ENCODE peak calls at places on chromosomes 6 and 20, in ten cellular contexts. One of them, this sample, is unnamed.

GRCh38 chr6:24924956-24925355 is 10.8 kb downstream of the RIPOR2 start:
- DNase-seq in choroid plexus epithelial cell: no peak
- DNase-seq in cardiac fibroblast: no peak
- DNase-seq in AG04449: no peak
- DNase-seq in BJ: no peak
- DNase-seq in endodermal cell: no peak
- DNase-seq in effector memory CD4-positive, alpha-beta T cell: no peak
- DNase-seq in lung: no peak
- DNase-seq in HepG2: no peak
- DNase-seq in tibial nerve: no peak
- DNase-seq in this sample: no peak

GRCh38 chr6:13026557-13026956 is 301.8 kb downstream of the TBC1D7 start:
- DNase-seq in HepG2: no peak
- DNase-seq in BJ: no peak
- DNase-seq in cardiac fibroblast: no peak
- DNase-seq in lung: no peak
- DNase-seq in choroid plexus epithelial cell: no peak
- DNase-seq in tibial nerve: no peak
- DNase-seq in AG04449: no peak
- DNase-seq in effector memory CD4-positive, alpha-beta T cell: no peak
- DNase-seq in endodermal cell: no peak
- DNase-seq in this sample: no peak

GRCh38 chr6:57252975-57253374 is 30.9 kb upstream of the RAB23 start:
- DNase-seq in AG04449: no peak
- DNase-seq in HepG2: no peak
- DNase-seq in endodermal cell: no peak
- DNase-seq in BJ: no peak
- DNase-seq in lung: no peak
- DNase-seq in tibial nerve: no peak
- DNase-seq in effector memory CD4-positive, alpha-beta T cell: no peak
- DNase-seq in choroid plexus epithelial cell: peak; percentile 71
- DNase-seq in cardiac fibroblast: peak; percentile 43
- DNase-seq in this sample: no peak

GRCh38 chr6:40148882-40149573 is 214.8 kb upstream of the MOCS1 start:
- DNase-seq in AG04449: no peak
- DNase-seq in effector memory CD4-positive, alpha-beta T cell: no peak
- DNase-seq in choroid plexus epithelial cell: no peak
- DNase-seq in tibial nerve: no peak
- DNase-seq in endodermal cell: no peak
- DNase-seq in cardiac fibroblast: no peak
- DNase-seq in lung: no peak
- DNase-seq in HepG2: no peak
- DNase-seq in BJ: no peak
- DNase-seq in this sample: no peak

GRCh38 chr6:30998785-30999184 is 11.5 kb upstream of the MUC22 start:
- DNase-seq in cardiac fibroblast: no peak
- DNase-seq in HepG2: no peak
- DNase-seq in AG04449: no peak
- DNase-seq in lung: no peak
- DNase-seq in endodermal cell: no peak
- DNase-seq in effector memory CD4-positive, alpha-beta T cell: no peak
- DNase-seq in tibial nerve: no peak
- DNase-seq in choroid plexus epithelial cell: peak; percentile 28
- DNase-seq in BJ: no peak
- DNase-seq in this sample: no peak

GRCh38 chr6:113457156-113457555 is 400.0 kb upstream of the MARCKS start:
- DNase-seq in BJ: peak; percentile 86
- DNase-seq in effector memory CD4-positive, alpha-beta T cell: no peak
- DNase-seq in choroid plexus epithelial cell: peak; percentile 93
- DNase-seq in lung: no peak
- DNase-seq in cardiac fibroblast: peak; percentile 94
- DNase-seq in tibial nerve: no peak
- DNase-seq in endodermal cell: no peak
- DNase-seq in HepG2: no peak
- DNase-seq in AG04449: peak; percentile 93
- DNase-seq in this sample: peak; percentile 21

GRCh38 chr20:32359633-32360332 is 1.7 kb downstream of the ASXL1 start:
- DNase-seq in AG04449: no peak
- DNase-seq in tibial nerve: no peak
- DNase-seq in HepG2: no peak
- DNase-seq in cardiac fibroblast: peak; percentile 50
- DNase-seq in choroid plexus epithelial cell: peak; percentile 56
- DNase-seq in BJ: no peak
- DNase-seq in endodermal cell: no peak
- DNase-seq in lung: no peak
- DNase-seq in effector memory CD4-positive, alpha-beta T cell: no peak
- DNase-seq in this sample: no peak

GRCh38 chr6:41702089-41702745 is 33.2 kb downstream of the TFEB start:
- DNase-seq in BJ: no peak
- DNase-seq in lung: no peak
- DNase-seq in choroid plexus epithelial cell: no peak
- DNase-seq in HepG2: no peak
- DNase-seq in cardiac fibroblast: no peak
- DNase-seq in tibial nerve: no peak
- DNase-seq in endodermal cell: no peak
- DNase-seq in AG04449: no peak
- DNase-seq in effector memory CD4-positive, alpha-beta T cell: no peak
- DNase-seq in this sample: no peak

GRCh38 chr20:21609221-21609620 is 95.4 kb upstream of the NKX2-2 start:
- DNase-seq in HepG2: peak; percentile 10
- DNase-seq in endodermal cell: no peak
- DNase-seq in tibial nerve: no peak
- DNase-seq in effector memory CD4-positive, alpha-beta T cell: no peak
- DNase-seq in cardiac fibroblast: no peak
- DNase-seq in choroid plexus epithelial cell: no peak
- DNase-seq in AG04449: no peak
- DNase-seq in BJ: no peak
- DNase-seq in lung: no peak
- DNase-seq in this sample: no peak

GRCh38 chr6:161038229-161039003 is 46.8 kb downstream of the MAP3K4 start:
- DNase-seq in lung: no peak
- DNase-seq in HepG2: no peak
- DNase-seq in BJ: peak; percentile 94
- DNase-seq in choroid plexus epithelial cell: peak; percentile 86
- DNase-seq in effector memory CD4-positive, alpha-beta T cell: no peak
- DNase-seq in tibial nerve: no peak
- DNase-seq in endodermal cell: no peak
- DNase-seq in cardiac fibroblast: peak; percentile 70
- DNase-seq in AG04449: peak; percentile 86
- DNase-seq in this sample: no peak

GRCh38 chr20:41616228-41616627 is 1.9 kb downstream of the CHD6 start:
- DNase-seq in cardiac fibroblast: peak; percentile 42
- DNase-seq in lung: no peak
- DNase-seq in AG04449: no peak
- DNase-seq in BJ: no peak
- DNase-seq in effector memory CD4-positive, alpha-beta T cell: no peak
- DNase-seq in endodermal cell: no peak
- DNase-seq in HepG2: peak; percentile 62
- DNase-seq in choroid plexus epithelial cell: peak; percentile 40
- DNase-seq in tibial nerve: no peak
- DNase-seq in this sample: no peak
- H3K4me3 ChIP-seq in cardiac fibroblast: no peak overlapping the region
- H3K4me3 ChIP-seq in lung: no peak overlapping the region
- H3K4me3 ChIP-seq in AG04449: no peak overlapping the region
- H3K4me3 ChIP-seq in BJ: no peak overlapping the region
- H3K4me3 ChIP-seq in effector memory CD4-positive, alpha-beta T cell: no peak overlapping the region
- H3K4me3 ChIP-seq in endodermal cell: peak overlapping the region; percentile 97
- H3K4me3 ChIP-seq in HepG2: peak overlapping the region; percentile 99
- H3K4me3 ChIP-seq in choroid plexus epithelial cell: no peak overlapping the region
- H3K4me3 ChIP-seq in tibial nerve: no peak overlapping the region
- H3K4me3 ChIP-seq in this sample: no peak overlapping the region

GRCh38 chr6:87244380-87244779 is 78.0 kb upstream of the SMIM8 start:
- DNase-seq in AG04449: no peak
- DNase-seq in choroid plexus epithelial cell: peak; percentile 17
- DNase-seq in cardiac fibroblast: peak; percentile 11
- DNase-seq in lung: no peak
- DNase-seq in HepG2: no peak
- DNase-seq in BJ: no peak
- DNase-seq in effector memory CD4-positive, alpha-beta T cell: no peak
- DNase-seq in endodermal cell: no peak
- DNase-seq in tibial nerve: no peak
- DNase-seq in this sample: peak; percentile 20

GRCh38 chr6:87241304-87241703 is 81.1 kb upstream of the SMIM8 start:
- DNase-seq in cardiac fibroblast: no peak
- DNase-seq in choroid plexus epithelial cell: no peak
- DNase-seq in effector memory CD4-positive, alpha-beta T cell: no peak
- DNase-seq in endodermal cell: peak; percentile 53
- DNase-seq in BJ: no peak
- DNase-seq in lung: no peak
- DNase-seq in AG04449: no peak
- DNase-seq in HepG2: no peak
- DNase-seq in tibial nerve: no peak
- DNase-seq in this sample: no peak

GRCh38 chr6:87243812-87244211 is 78.6 kb upstream of the SMIM8 start:
- DNase-seq in HepG2: no peak
- DNase-seq in AG04449: no peak
- DNase-seq in lung: no peak
- DNase-seq in choroid plexus epithelial cell: no peak
- DNase-seq in cardiac fibroblast: no peak
- DNase-seq in endodermal cell: no peak
- DNase-seq in effector memory CD4-positive, alpha-beta T cell: no peak
- DNase-seq in BJ: no peak
- DNase-seq in tibial nerve: no peak
- DNase-seq in this sample: no peak
- H3K4me3 ChIP-seq in HepG2: no peak overlapping the region
- H3K4me3 ChIP-seq in AG04449: no peak overlapping the region
- H3K4me3 ChIP-seq in lung: no peak overlapping the region
- H3K4me3 ChIP-seq in choroid plexus epithelial cell: no peak overlapping the region
- H3K4me3 ChIP-seq in cardiac fibroblast: no peak overlapping the region
- H3K4me3 ChIP-seq in endodermal cell: no peak overlapping the region
- H3K4me3 ChIP-seq in effector memory CD4-positive, alpha-beta T cell: no peak overlapping the region
- H3K4me3 ChIP-seq in BJ: no peak overlapping the region
- H3K4me3 ChIP-seq in tibial nerve: no peak overlapping the region
- H3K4me3 ChIP-seq in this sample: no peak overlapping the region

GRCh38 chr6:6586671-6587526 is 1.6 kb upstream of the LY86 start:
- DNase-seq in HepG2: no peak
- DNase-seq in lung: peak; percentile 18
- DNase-seq in cardiac fibroblast: no peak
- DNase-seq in BJ: no peak
- DNase-seq in tibial nerve: no peak
- DNase-seq in endodermal cell: no peak
- DNase-seq in effector memory CD4-positive, alpha-beta T cell: no peak
- DNase-seq in choroid plexus epithelial cell: no peak
- DNase-seq in AG04449: no peak
- DNase-seq in this sample: no peak

GRCh38 chr6:6588924-6589696 is 590 bp downstream of the LY86 start:
- DNase-seq in endodermal cell: no peak
- DNase-seq in BJ: no peak
- DNase-seq in choroid plexus epithelial cell: no peak
- DNase-seq in cardiac fibroblast: no peak
- DNase-seq in HepG2: no peak
- DNase-seq in lung: no peak
- DNase-seq in effector memory CD4-positive, alpha-beta T cell: no peak
- DNase-seq in AG04449: no peak
- DNase-seq in tibial nerve: no peak
- DNase-seq in this sample: no peak

GRCh38 chr6:6586167-6586566 is 2.4 kb upstream of the LY86 start:
- DNase-seq in AG04449: no peak
- DNase-seq in endodermal cell: no peak
- DNase-seq in HepG2: no peak
- DNase-seq in tibial nerve: no peak
- DNase-seq in BJ: no peak
- DNase-seq in cardiac fibroblast: no peak
- DNase-seq in effector memory CD4-positive, alpha-beta T cell: no peak
- DNase-seq in lung: no peak
- DNase-seq in choroid plexus epithelial cell: no peak
- DNase-seq in this sample: no peak

GRCh38 chr6:6588064-6588923 is at the start of gene LY86:
- DNase-seq in effector memory CD4-positive, alpha-beta T cell: no peak
- DNase-seq in BJ: no peak
- DNase-seq in HepG2: no peak
- DNase-seq in endodermal cell: no peak
- DNase-seq in tibial nerve: no peak
- DNase-seq in choroid plexus epithelial cell: no peak
- DNase-seq in cardiac fibroblast: no peak
- DNase-seq in AG04449: no peak
- DNase-seq in lung: peak; percentile 25
- DNase-seq in this sample: peak; percentile 9

DNA sequence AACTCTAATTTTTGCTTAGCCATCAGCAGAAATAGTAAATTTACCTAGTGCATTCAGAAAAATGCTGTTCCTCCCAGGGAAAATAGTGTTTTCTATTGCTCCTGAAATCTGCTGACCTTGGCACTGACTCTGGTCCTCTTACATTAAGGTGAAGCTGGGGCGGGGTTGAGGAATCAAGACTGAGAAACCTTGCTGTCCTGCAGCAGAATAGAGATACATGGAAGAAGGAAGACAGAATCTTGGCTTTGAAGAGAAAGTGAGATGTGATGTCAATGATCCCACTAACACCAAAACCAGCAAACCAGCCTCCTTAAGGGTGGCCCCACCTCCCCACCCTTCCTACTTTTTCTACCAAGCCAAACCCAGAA is 840 bp upstream of the LY86 start:
- DNase-seq in lung: no peak
- DNase-seq in HepG2: no peak
- DNase-seq in choroid plexus epithelial cell: no peak
- DNase-seq in cardiac fibroblast: no peak
- DNase-seq in BJ: no peak
- DNase-seq in effector memory CD4-positive, alpha-beta T cell: no peak
- DNase-seq in tibial nerve: no peak
- DNase-seq in AG04449: no peak
- DNase-seq in endodermal cell: no peak
- DNase-seq in this sample: no peak
- H3K4me3 ChIP-seq in lung: no peak overlapping the region
- H3K4me3 ChIP-seq in HepG2: no peak overlapping the region
- H3K4me3 ChIP-seq in choroid plexus epithelial cell: no peak overlapping the region
- H3K4me3 ChIP-seq in cardiac fibroblast: no peak overlapping the region
- H3K4me3 ChIP-seq in BJ: no peak overlapping the region
- H3K4me3 ChIP-seq in effector memory CD4-positive, alpha-beta T cell: no peak overlapping the region
- H3K4me3 ChIP-seq in tibial nerve: no peak overlapping the region
- H3K4me3 ChIP-seq in AG04449: no peak overlapping the region
- H3K4me3 ChIP-seq in endodermal cell: no peak overlapping the region
- H3K4me3 ChIP-seq in this sample: no peak overlapping the region

GRCh38 chr6:97218912-97219311 is 64.1 kb downstream of the MMS22L start:
- DNase-seq in effector memory CD4-positive, alpha-beta T cell: no peak
- DNase-seq in HepG2: no peak
- DNase-seq in lung: no peak
- DNase-seq in BJ: no peak
- DNase-seq in choroid plexus epithelial cell: no peak
- DNase-seq in cardiac fibroblast: no peak
- DNase-seq in tibial nerve: no peak
- DNase-seq in endodermal cell: no peak
- DNase-seq in AG04449: no peak
- DNase-seq in this sample: no peak

DNA sequence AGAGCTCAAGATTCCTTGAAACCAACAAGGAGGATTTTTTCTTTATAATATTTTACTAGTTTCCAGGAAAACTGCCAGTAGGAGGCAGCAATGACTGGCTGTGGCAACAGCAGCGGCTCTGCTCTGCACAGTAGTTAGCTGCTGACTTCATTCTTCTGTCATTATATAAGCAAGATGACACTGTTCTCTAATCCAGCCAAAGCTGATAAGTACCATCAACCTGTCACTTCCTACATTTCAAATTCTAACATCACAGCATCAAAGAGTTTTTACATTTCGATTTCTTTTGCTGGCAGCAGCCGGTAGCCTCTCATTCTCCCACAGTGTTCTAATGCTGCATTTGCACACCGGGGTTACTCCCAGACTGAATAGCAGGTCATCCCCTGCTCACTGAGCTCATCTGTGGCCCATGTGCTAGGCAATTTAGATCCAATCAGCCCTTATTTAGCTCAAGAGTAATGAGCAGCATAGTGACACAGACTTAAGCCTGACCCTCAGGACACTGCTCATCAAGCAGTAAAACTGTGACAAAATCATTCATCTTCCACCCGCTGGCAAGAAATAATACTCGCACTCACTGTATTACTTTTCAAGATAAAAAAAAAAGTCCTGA is 67.8 kb downstream of the MMS22L start:
- DNase-seq in AG04449: peak; percentile 26
- DNase-seq in endodermal cell: peak; percentile 66
- DNase-seq in cardiac fibroblast: peak; percentile 76
- DNase-seq in HepG2: peak; percentile 26
- DNase-seq in lung: no peak
- DNase-seq in choroid plexus epithelial cell: peak; percentile 84
- DNase-seq in tibial nerve: peak; percentile 12
- DNase-seq in effector memory CD4-positive, alpha-beta T cell: no peak
- DNase-seq in BJ: peak; percentile 22
- DNase-seq in this sample: peak; percentile 69
- H3K4me3 ChIP-seq in AG04449: no peak overlapping the region
- H3K4me3 ChIP-seq in endodermal cell: no peak overlapping the region
- H3K4me3 ChIP-seq in cardiac fibroblast: no peak overlapping the region
- H3K4me3 ChIP-seq in HepG2: no peak overlapping the region
- H3K4me3 ChIP-seq in lung: no peak overlapping the region
- H3K4me3 ChIP-seq in choroid plexus epithelial cell: no peak overlapping the region
- H3K4me3 ChIP-seq in tibial nerve: no peak overlapping the region
- H3K4me3 ChIP-seq in effector memory CD4-positive, alpha-beta T cell: no peak overlapping the region
- H3K4me3 ChIP-seq in BJ: no peak overlapping the region
- H3K4me3 ChIP-seq in this sample: no peak overlapping the region